ENCODE peak calls at places on chromosomes 11 and 22, in ten cellular contexts. O is stomach, J is spleen, S is sigmoid colon, H is breast epithelium, X is HCT116, E is endothelial cell of umbilical vein, A is upper lobe of left lung, Y is GM23338, W is K562. T is an unnamed sample.
A peak's percentile ranks its signal among the peaks of the same experiment; 100 is the strongest.

GRCh38 chr11:104946907-104947306 is 21.5 kb downstream of the CASP4 start:
- DNase-seq in O (no peak), J (no peak), S (no peak), H (no peak), X (peak; percentile 35), E (peak; percentile 74), A (no peak), Y (peak; percentile 71), W (no peak), T (no peak)

GRCh38 chr11:71302534-71302909 is 50.1 kb upstream of the SHANK2 start:
- DNase-seq in O (peak; percentile 2), J (peak; percentile 14), S (peak; percentile 14), H (no peak), X (no peak), E (no peak), A (no peak), Y (no peak), W (no peak), T (no peak)

GRCh38 chr11:60992842-60993409 is 21.4 kb downstream of the CD6 start:
- DNase-seq in O (peak; percentile 50), J (no peak), S (no peak), H (no peak), X (no peak), E (no peak), A (no peak), Y (no peak), W (peak; percentile 63), T (no peak)

GRCh38 chr11:29310706-29311342 is 706.0 kb downstream of the KCNA4 start:
- DNase-seq in O (no peak), J (no peak), S (no peak), H (no peak), X (no peak), E (no peak), A (no peak), Y (no peak), W (no peak), T (no peak)

GRCh38 chr11:117511483-117511934 is 183.9 kb downstream of the CEP164 start:
- DNase-seq in O (no peak), J (no peak), S (no peak), H (no peak), X (no peak), E (no peak), A (no peak), Y (no peak), W (no peak), T (no peak)

GRCh38 chr22:19216579-19216978 is 38.0 kb upstream of the SLC25A1 start:
- DNase-seq in O (no peak), J (no peak), S (no peak), H (no peak), X (no peak), E (no peak), A (no peak), Y (no peak), W (no peak), T (no peak)

GRCh38 chr11:18804621-18805020 is 13.0 kb upstream of the PTPN5 start:
- DNase-seq in O (no peak), J (no peak), S (no peak), H (no peak), X (no peak), E (no peak), A (no peak), Y (no peak), W (no peak), T (no peak)

GRCh38 chr11:33520103-33520502 is 180.5 kb downstream of the C11orf91 start:
- DNase-seq in O (no peak), J (no peak), S (no peak), H (no peak), X (no peak), E (no peak), A (no peak), Y (no peak), W (no peak), T (no peak)

DNA sequence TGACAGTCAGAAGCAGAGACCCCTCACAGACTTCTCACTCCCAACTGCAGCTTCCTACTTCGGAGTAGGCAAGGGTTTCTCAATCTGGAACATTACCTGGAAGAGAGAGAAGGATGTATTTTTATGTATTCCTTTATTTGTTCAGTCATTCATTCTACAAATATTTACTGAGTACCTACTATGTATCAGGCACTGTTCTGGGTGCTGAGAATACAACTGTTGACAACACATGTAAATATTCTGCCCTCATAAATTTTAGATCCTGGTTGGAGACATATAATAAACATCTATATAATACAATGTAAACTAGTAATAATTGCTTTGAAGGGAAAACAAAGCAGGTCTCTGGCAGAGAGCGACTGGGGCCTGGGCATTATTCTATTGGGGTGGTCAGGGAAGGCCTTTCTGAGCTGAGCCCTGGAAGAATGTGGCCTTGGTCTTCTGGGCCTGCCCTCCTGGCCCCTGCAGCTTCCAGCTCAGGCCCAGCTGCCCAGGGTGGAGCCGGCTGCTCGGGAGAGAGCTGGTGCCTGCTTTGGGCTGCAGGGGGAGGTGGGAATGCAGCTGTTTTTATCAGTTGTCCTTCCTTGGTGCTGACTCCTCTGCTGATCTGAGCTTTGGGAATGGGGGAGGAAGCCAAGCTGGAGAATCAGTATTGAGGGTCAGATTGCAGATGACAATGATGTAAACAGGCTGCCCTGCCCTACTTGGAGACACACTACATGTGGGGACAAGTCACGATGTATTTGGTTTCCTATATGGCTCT is 46.8 kb downstream of the PKNOX2 start:
- DNase-seq in O (no peak), J (peak; percentile 51), S (no peak), H (no peak), X (no peak), E (no peak), A (no peak), Y (peak; percentile 23), W (no peak), T (no peak)
- H3K27ac ChIP-seq in O (no peak overlapping the region), J (peak overlapping the region; percentile 30), S (no peak overlapping the region), H (no peak overlapping the region), X (no peak overlapping the region), E (no peak overlapping the region), A (peak overlapping the region; percentile 13), Y (no peak overlapping the region), W (no peak overlapping the region), T (no peak overlapping the region)

GRCh38 chr11:17476317-17477083 is at the start of gene ABCC8:
- DNase-seq in O (peak; percentile 47), J (no peak), S (no peak), H (no peak), X (no peak), E (no peak), A (peak; percentile 84), Y (peak; percentile 71), W (no peak), T (no peak)
- H3K4me3 ChIP-seq in O (peak within 1 kb of the TSS; percentile 52), J (no peak within 1 kb of the TSS), S (peak within 1 kb of the TSS; percentile 17), H (peak within 1 kb of the TSS; percentile 68), X (no peak within 1 kb of the TSS), E (no peak within 1 kb of the TSS), A (peak within 1 kb of the TSS; percentile 34), Y (peak within 1 kb of the TSS; percentile 87), W (no peak within 1 kb of the TSS), T (no peak within 1 kb of the TSS)

DNA sequence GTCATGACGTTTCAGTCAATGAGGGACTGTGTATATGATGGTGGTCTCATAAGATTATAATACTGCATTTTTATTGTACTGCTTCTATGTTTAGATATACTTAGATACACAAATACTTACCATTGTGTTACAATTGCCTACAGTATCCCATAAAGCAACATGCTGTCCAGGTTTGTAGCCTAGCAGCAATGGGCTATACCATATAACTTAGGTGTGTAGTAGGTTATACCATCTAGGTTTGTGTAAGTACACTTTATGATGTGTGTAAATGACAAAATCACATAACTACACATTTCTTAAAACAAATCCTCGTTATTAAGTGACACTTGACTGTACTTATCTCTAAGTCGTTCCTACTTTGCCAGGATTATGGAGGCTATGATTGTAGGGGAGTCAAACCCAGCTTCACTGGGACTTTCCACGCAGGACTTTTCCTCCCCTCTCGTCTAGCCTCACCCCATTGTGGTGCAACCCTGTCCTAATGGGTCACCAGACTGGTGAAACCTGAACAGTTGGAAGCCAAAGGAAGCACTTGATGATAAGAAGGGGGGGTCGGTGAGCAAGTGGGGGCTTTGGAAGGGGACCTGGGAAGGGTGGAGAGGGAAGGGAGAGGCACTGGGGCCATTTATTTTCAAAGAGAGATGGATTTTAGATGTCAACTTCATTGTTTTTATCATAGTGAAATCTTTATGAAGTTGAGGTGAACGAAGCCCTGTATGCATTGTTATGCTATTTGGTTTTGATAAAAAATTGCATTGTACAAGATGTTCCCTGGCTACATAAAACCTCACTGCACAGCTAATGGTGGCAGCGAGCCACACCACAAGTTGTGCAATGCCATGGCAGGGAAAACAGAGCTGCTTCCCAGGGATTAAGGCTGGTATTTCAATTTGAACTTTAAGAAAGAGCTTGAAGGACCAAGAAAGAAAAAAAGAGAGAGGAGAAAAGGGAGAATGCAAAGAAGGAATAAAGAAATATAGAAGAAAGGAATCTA is 129.1 kb downstream of the EHF start:
- DNase-seq in O (peak; percentile 94), J (no peak), S (peak; percentile 72), H (peak; percentile 79), X (no peak), E (no peak), A (no peak), Y (no peak), W (no peak), T (peak; percentile 54)
- TF ChIP-seq POLR2AphosphoS5 in O (peak; percentile 92), J (no peak), S (no peak), H (peak; percentile 68), X (no peak), E (no peak), A (peak; percentile 57), Y (no peak), W (no peak), T (no peak)

GRCh38 chr11:112526699-112527410 is 266.2 kb upstream of the PLET1 start:
- DNase-seq in O (no peak), J (no peak), S (no peak), H (no peak), X (no peak), E (no peak), A (no peak), Y (no peak), W (no peak), T (no peak)

GRCh38 chr11:112523917-112524316 is 263.3 kb upstream of the PLET1 start:
- DNase-seq in O (no peak), J (no peak), S (no peak), H (no peak), X (no peak), E (no peak), A (no peak), Y (no peak), W (no peak), T (no peak)

GRCh38 chr11:112525270-112525669 is 264.6 kb upstream of the PLET1 start:
- DNase-seq in O (no peak), J (no peak), S (peak; percentile 69), H (no peak), X (no peak), E (no peak), A (no peak), Y (no peak), W (no peak), T (peak; percentile 29)

GRCh38 chr11:112524808-112525207 is 264.1 kb upstream of the PLET1 start:
- DNase-seq in O (peak; percentile 35), J (no peak), S (peak; percentile 66), H (no peak), X (no peak), E (no peak), A (no peak), Y (no peak), W (no peak), T (peak; percentile 26)

DNA sequence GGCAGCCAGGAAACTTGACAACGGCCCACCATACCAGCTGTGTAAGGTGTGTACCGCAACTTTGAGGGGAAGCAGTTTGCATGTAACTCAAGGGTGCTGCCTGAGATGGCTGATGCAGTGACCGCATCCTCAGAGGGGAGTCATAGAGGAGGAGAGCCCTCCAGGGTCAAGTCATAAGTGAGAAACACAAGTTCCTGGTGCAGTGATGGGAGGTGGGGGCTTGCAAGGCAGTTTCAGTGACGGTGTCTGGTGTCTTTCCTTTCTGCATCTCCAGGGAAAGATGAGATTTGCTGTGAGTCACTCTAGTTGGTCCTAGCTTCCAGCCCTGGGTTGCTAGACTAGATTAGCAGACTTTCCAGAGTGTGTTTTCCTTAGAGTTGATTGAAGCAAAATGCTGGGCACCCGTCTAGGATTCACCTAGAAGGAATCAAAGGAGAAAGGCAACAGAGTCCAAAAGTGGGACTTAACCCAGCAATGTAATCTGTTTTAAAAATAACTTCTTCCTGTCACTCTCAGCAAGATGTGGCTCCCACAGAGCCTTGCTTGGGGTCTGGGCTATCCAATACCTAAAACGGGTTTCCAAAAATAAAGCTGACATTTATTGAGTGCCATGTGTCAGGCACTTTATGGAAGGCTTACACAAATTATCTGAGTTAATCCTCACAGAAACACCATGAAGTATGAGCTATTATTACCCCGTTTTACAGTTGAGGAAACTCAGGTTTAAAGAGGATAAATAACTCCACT is 265.4 kb upstream of the PLET1 start:
- DNase-seq in O (no peak), J (no peak), S (no peak), H (no peak), X (no peak), E (no peak), A (no peak), Y (no peak), W (no peak), T (no peak)
- H3K27ac ChIP-seq in O (no peak overlapping the region), J (peak overlapping the region; percentile 69), S (no peak overlapping the region), H (no peak overlapping the region), X (no peak overlapping the region), E (no peak overlapping the region), A (no peak overlapping the region), Y (no peak overlapping the region), W (no peak overlapping the region), T (peak overlapping the region; percentile 40)